ENCODE peak calls at places on chromosomes 3 and 15, in four cellular contexts. One of them, this sample, is unnamed.

GRCh38 chr3:153640689-153641308 is 478.8 kb downstream of the RAP2B start:
- DNase-seq in GM12878: no peak
- DNase-seq in HepG2: no peak
- DNase-seq in K562: no peak
- DNase-seq in this sample: peak; percentile 60

GRCh38 chr3:59879033-59879655 is 829.3 kb upstream of the CFAP20DC start:
- DNase-seq in GM12878: no peak
- DNase-seq in HepG2: no peak
- DNase-seq in K562: no peak
- DNase-seq in this sample: no peak

GRCh38 chr3:197597335-197597734 is 41.6 kb upstream of the BDH1 start:
- DNase-seq in GM12878: no peak
- DNase-seq in HepG2: peak; percentile 71
- DNase-seq in K562: no peak
- DNase-seq in this sample: no peak

GRCh38 chr3:14234197-14235002 is 55.8 kb downstream of the LSM3 start:
- DNase-seq in GM12878: no peak
- DNase-seq in HepG2: peak; percentile 16
- DNase-seq in K562: no peak
- DNase-seq in this sample: no peak

GRCh38 chr3:45760878-45761711 is 35.2 kb downstream of the SLC6A20 start:
- DNase-seq in GM12878: peak; percentile 5
- DNase-seq in HepG2: peak; percentile 39
- DNase-seq in K562: peak; percentile 87
- DNase-seq in this sample: peak; percentile 68

GRCh38 chr15:35293353-35294130 is 208.4 kb upstream of the NANOGP8 start:
- DNase-seq in GM12878: no peak
- DNase-seq in HepG2: peak; percentile 77
- DNase-seq in K562: peak; percentile 12
- DNase-seq in this sample: no peak

GRCh38 chr15:66939016-66939415 is 126.4 kb upstream of the SMAD3 start:
- DNase-seq in GM12878: no peak
- DNase-seq in HepG2: no peak
- DNase-seq in K562: no peak
- DNase-seq in this sample: no peak

GRCh38 chr15:90674476-90674875 is 42.7 kb upstream of the BLM start:
- DNase-seq in GM12878: no peak
- DNase-seq in HepG2: no peak
- DNase-seq in K562: no peak
- DNase-seq in this sample: no peak

GRCh38 chr3:183328823-183329222 is 75.8 kb downstream of the B3GNT5 start:
- DNase-seq in GM12878: no peak
- DNase-seq in HepG2: no peak
- DNase-seq in K562: no peak
- DNase-seq in this sample: no peak

GRCh38 chr3:55166577-55167555 is 239.0 kb upstream of the LRTM1 start:
- DNase-seq in GM12878: peak; percentile 15
- DNase-seq in HepG2: no peak
- DNase-seq in K562: no peak
- DNase-seq in this sample: no peak

GRCh38 chr3:172464306-172464705 is 16.1 kb upstream of the GHSR start:
- DNase-seq in GM12878: no peak
- DNase-seq in HepG2: no peak
- DNase-seq in K562: no peak
- DNase-seq in this sample: no peak

GRCh38 chr3:55327131-55327920 is 159.8 kb downstream of the WNT5A start:
- DNase-seq in GM12878: no peak
- DNase-seq in HepG2: no peak
- DNase-seq in K562: no peak
- DNase-seq in this sample: no peak

GRCh38 chr15:36951747-36952247 is 148.6 kb downstream of the MEIS2 start:
- DNase-seq in GM12878: no peak
- DNase-seq in HepG2: no peak
- DNase-seq in K562: peak; percentile 8
- DNase-seq in this sample: no peak

GRCh38 chr15:63276342-63277043 is 912 bp upstream of the APH1B start:
- DNase-seq in GM12878: no peak
- DNase-seq in HepG2: no peak
- DNase-seq in K562: no peak
- DNase-seq in this sample: no peak

GRCh38 chr3:34727700-34728099 is 911.6 kb upstream of the ARPP21 start:
- DNase-seq in GM12878: peak; percentile 5
- DNase-seq in HepG2: peak; percentile 1
- DNase-seq in K562: no peak
- DNase-seq in this sample: no peak

GRCh38 chr3:169104541-169104940 is 559.0 kb downstream of the MECOM start:
- DNase-seq in GM12878: no peak
- DNase-seq in HepG2: no peak
- DNase-seq in K562: no peak
- DNase-seq in this sample: no peak

DNA sequence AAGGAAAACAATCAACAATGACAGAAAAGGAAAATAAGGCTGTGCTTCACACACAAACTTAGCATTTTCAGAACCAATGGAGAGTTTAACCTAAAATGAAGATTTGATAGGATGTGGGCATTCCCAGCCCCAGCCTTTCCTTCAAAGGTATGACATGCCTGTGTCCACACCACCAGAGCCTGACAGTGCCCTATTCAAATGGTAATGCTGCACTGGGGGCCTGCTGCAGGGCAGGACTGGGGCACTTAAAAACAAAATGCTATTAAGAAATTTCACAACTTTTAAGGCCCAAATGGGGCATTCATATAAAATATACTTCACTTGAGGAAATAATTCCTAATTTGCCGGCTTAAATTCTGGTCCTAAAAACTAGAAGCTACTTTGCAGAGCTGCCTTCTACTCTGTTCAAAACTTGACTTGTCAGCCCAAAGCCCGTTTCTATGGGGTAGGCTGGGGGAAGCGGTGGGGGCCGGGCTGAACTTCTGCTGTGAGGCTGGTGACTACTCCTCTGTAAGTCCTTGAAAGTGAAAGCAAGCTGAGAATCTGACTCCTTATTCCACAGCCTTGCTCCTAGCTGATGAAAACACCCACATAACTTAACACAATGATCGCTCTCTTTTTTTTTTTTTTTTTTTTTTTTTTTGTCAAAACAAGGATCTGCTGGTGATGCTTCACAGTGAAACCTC is 31.0 kb upstream of the TKT start:
- DNase-seq in GM12878: no peak
- DNase-seq in HepG2: no peak
- DNase-seq in K562: no peak
- DNase-seq in this sample: peak; percentile 60
- TF ChIP-seq ETV6 in GM12878: no peak
- TF ChIP-seq ETV6 in HepG2: no peak
- TF ChIP-seq ETV6 in K562: no peak
- TF ChIP-seq ETV6 in this sample: no peak

DNA sequence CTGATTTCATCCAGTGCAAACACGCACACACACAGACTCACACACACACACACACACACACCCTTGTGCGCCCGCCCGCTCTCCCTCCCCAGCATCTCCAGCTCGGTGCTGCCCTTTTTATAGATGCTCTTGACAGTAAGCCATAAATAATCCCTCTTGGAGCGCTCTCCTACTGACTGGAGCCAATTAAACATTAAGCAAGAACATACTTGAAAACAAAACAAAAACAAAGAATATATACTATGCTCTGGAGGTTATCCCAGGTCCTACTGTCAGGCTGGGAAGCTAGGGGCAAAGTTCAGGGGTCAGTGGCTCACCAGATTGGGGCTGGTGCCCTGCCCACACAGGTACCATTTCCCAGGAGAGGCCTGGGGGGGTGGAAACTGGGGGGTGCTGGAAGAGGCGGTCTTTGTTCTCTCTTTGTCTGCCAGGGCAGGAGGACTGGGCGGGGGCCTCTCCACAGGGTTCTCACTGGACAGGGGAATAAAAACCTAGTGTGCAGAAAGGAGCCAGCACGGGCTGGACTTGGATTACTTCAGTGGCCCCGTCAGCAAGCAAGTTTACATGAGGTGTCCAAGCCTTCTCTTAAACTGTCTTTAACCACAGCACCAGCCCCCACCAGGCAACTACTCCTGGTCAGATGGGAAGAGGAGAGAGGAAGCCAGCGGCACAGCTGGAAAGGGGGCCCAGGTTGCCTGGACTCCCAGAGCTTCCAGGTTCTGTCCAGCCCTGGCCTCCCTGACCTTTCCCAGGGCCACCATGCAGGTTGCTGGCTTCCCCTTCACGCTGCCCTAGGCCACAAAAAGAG is 16.1 kb downstream of the BMF start:
- DNase-seq in GM12878: no peak
- DNase-seq in HepG2: peak; percentile 84
- DNase-seq in K562: no peak
- DNase-seq in this sample: no peak
- TF ChIP-seq ETV6 in GM12878: no peak
- TF ChIP-seq ETV6 in HepG2: no peak
- TF ChIP-seq ETV6 in K562: no peak
- TF ChIP-seq ETV6 in this sample: no peak

DNA sequence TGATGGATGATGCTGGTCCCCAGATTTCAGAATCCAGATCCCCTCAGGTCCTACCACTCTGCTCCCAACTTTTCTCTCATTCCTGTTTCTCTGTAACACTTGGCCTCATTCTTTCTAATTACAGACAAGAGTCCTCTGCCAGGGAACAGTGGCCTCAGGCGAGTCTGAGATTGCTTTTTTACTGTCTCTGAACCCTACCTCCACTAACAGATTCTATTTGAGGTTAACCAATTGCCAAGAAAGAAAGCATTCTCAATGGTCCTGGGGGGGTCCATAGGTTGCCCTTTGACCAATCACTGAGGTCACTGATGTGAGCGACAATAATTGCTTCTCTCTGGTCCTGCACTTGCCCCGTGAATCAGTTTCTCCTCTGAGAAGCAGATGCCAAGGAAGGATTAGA is 145.2 kb upstream of the TMEM108 start:
- DNase-seq in GM12878: no peak
- DNase-seq in HepG2: no peak
- DNase-seq in K562: no peak
- DNase-seq in this sample: no peak
- TF ChIP-seq ETV6 in GM12878: no peak
- TF ChIP-seq ETV6 in HepG2: no peak
- TF ChIP-seq ETV6 in K562: no peak
- TF ChIP-seq ETV6 in this sample: no peak

GRCh38 chr3:140103986-140104645 is 169.1 kb downstream of the CLSTN2 start:
- DNase-seq in GM12878: no peak
- DNase-seq in HepG2: no peak
- DNase-seq in K562: no peak
- DNase-seq in this sample: no peak

GRCh38 chr3:140100479-140100878 is 165.5 kb downstream of the CLSTN2 start:
- DNase-seq in GM12878: no peak
- DNase-seq in HepG2: no peak
- DNase-seq in K562: no peak
- DNase-seq in this sample: no peak

GRCh38 chr3:140097874-140098273 is 162.9 kb downstream of the CLSTN2 start:
- DNase-seq in GM12878: no peak
- DNase-seq in HepG2: no peak
- DNase-seq in K562: no peak
- DNase-seq in this sample: no peak

GRCh38 chr3:140103166-140103565 is 168.2 kb downstream of the CLSTN2 start:
- DNase-seq in GM12878: no peak
- DNase-seq in HepG2: no peak
- DNase-seq in K562: no peak
- DNase-seq in this sample: no peak
- TF ChIP-seq ETV6 in GM12878: no peak
- TF ChIP-seq ETV6 in HepG2: no peak
- TF ChIP-seq ETV6 in K562: no peak
- TF ChIP-seq ETV6 in this sample: no peak

DNA sequence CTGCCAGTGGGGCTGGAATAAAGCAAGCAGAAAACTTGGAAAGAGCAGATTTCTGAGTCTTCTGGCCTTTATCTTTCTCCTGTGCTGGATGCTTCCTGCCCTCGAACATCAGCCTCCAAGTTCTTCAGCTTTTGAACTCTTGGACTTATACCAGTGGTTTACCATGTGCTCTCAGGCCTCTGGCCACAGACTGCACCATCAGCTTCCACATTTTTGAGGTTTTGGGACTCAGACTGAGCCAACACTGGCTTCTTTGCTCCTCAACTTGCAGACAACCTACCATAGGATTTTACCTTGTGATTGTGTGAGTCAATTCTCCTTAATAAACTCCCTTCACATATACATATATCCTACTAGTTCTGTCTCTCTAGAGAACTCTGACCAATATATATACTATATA is 706.6 kb downstream of the NR2F2 start:
- DNase-seq in GM12878: no peak
- DNase-seq in HepG2: no peak
- DNase-seq in K562: no peak
- DNase-seq in this sample: no peak
- TF ChIP-seq ETV6 in GM12878: no peak
- TF ChIP-seq ETV6 in HepG2: no peak
- TF ChIP-seq ETV6 in K562: no peak
- TF ChIP-seq ETV6 in this sample: no peak